ENCODE peak calls at places on chromosome 2, in four cellular contexts. F, E, X and I are unnamed samples.
A peak's percentile ranks its signal among the peaks of the same experiment; 100 is the strongest.

GRCh38 chr2:141029424-141030078 is 1101.3 kb downstream of the LRP1B start:
- DNase-seq in F (no peak), X (no peak), E (no peak), I (no peak)

GRCh38 chr2:48415765-48416515 is 114.0 kb upstream of the STON1 start:
- DNase-seq in E (no peak), X (no peak), F (no peak), I (no peak)

GRCh38 chr2:139374307-139374850 is 594.2 kb upstream of the NXPH2 start:
- DNase-seq in F (no peak), E (no peak), X (no peak), I (no peak)

GRCh38 chr2:54577944-54578667 is 122.0 kb downstream of the SPTBN1 start:
- DNase-seq in F (no peak), E (no peak), X (no peak), I (no peak)

GRCh38 chr2:25672500-25673169 is 742 bp downstream of the DTNB start:
- DNase-seq in F (peak; percentile 22), X (no peak), E (peak; percentile 73), I (no peak)

GRCh38 chr2:224576098-224576715 is 9.0 kb downstream of the CUL3 start:
- DNase-seq in E (no peak), X (no peak), F (no peak), I (no peak)

GRCh38 chr2:217162533-217162932 is 302.7 kb upstream of the TNP1 start:
- DNase-seq in F (peak; percentile 99), X (peak; percentile 91), E (no peak), I (peak; percentile 72)

GRCh38 chr2:164706522-164706921 is 85.2 kb upstream of the GRB14 start:
- DNase-seq in F (peak; percentile 76), X (no peak), E (no peak), I (peak; percentile 61)

GRCh38 chr2:147330925-147331324 is 513.9 kb upstream of the ACVR2A start:
- DNase-seq in X (no peak), E (no peak), F (no peak), I (no peak)

GRCh38 chr2:46988230-46988629 is 72.6 kb upstream of the MCFD2 start:
- DNase-seq in X (no peak), E (no peak), F (no peak), I (no peak)

GRCh38 chr2:208179028-208179609 is 10.7 kb downstream of the C2orf80 start:
- DNase-seq in E (no peak), X (no peak), F (no peak), I (no peak)
- TF ChIP-seq CTCF in E (no peak), X (no peak), F (no peak), I (no peak)

GRCh38 chr2:238139841-238140439 is 1.5 kb downstream of the KLHL30 start:
- DNase-seq in X (no peak), E (no peak), F (no peak), I (no peak)
- H3K4me3 ChIP-seq in X (no peak overlapping the region), E (no peak overlapping the region), F (no peak overlapping the region), I (no peak overlapping the region)

GRCh38 chr2:74001121-74001520 is 16.4 kb downstream of the TET3 start:
- DNase-seq in F (peak; percentile 50), X (no peak), E (no peak), I (no peak)

GRCh38 chr2:74001781-74002514 is 17.2 kb downstream of the TET3 start:
- DNase-seq in F (no peak), X (no peak), E (no peak), I (no peak)

GRCh38 chr2:74004212-74005182 is 19.8 kb downstream of the TET3 start:
- DNase-seq in F (no peak), X (no peak), E (no peak), I (no peak)

GRCh38 chr2:74003494-74004211 is 18.9 kb downstream of the TET3 start:
- DNase-seq in X (no peak), F (peak; percentile 82), E (no peak), I (peak; percentile 48)

GRCh38 chr2:74002515-74003391 is 18.0 kb downstream of the TET3 start:
- DNase-seq in X (no peak), F (peak; percentile 83), E (peak; percentile 86), I (no peak)
- TF ChIP-seq CTCF in X (no peak), F (no peak), E (no peak), I (no peak)

DNA sequence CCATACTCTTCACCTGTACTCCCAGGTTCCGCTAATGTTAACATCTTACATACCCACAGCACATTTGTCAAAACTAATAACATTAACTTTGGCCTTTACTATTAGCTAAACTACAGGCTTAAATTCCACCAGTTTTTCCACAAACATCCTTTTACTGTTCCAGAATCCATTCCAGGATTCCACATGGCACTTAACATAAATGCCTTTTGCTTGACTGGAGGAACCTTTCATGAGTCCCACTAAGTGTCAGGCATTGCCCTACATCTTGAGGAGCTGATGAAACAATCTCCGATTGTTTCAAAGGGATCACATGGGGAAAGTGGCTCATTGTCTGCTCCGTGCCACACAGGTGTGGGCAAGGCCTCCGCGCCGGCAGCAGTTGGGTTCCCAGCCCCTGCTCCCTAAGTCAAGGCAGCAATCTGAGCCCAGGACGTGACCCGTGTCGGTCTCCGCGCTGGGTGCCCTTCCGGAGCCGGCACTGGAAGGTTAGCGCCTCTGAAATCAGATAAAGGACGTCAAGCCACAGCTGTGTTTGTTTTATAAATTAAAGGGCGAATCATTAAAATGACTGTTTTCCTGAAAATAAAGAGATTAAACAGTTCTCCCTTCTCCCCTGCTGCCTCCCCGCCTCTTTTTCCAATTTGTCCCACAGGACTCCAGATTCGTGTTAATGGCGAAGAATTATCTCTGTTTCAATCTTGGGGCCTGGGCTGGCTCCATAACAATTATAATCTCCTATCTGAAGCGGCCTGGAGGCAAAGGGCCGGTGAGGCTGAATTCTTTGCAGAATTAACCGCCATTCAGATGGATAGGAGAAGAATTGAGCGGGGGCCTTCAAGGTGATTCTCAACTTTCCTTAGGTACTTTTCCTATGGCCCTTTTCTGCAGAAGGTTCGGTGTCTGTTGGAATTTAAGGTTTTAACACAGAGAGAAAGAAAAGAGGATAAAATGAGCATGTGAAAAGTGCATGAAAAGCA is 84.3 kb upstream of the FZD7 start:
- DNase-seq in X (no peak), F (peak; percentile 21), E (no peak), I (no peak)
- H3K4me3 ChIP-seq in X (no peak overlapping the region), F (no peak overlapping the region), E (no peak overlapping the region), I (no peak overlapping the region)

GRCh38 chr2:40955635-40956034 is 503.7 kb upstream of the SLC8A1 start:
- DNase-seq in E (no peak), F (no peak), X (no peak), I (no peak)
- TF ChIP-seq CTCF in E (no peak), F (no peak), X (no peak), I (no peak)

DNA sequence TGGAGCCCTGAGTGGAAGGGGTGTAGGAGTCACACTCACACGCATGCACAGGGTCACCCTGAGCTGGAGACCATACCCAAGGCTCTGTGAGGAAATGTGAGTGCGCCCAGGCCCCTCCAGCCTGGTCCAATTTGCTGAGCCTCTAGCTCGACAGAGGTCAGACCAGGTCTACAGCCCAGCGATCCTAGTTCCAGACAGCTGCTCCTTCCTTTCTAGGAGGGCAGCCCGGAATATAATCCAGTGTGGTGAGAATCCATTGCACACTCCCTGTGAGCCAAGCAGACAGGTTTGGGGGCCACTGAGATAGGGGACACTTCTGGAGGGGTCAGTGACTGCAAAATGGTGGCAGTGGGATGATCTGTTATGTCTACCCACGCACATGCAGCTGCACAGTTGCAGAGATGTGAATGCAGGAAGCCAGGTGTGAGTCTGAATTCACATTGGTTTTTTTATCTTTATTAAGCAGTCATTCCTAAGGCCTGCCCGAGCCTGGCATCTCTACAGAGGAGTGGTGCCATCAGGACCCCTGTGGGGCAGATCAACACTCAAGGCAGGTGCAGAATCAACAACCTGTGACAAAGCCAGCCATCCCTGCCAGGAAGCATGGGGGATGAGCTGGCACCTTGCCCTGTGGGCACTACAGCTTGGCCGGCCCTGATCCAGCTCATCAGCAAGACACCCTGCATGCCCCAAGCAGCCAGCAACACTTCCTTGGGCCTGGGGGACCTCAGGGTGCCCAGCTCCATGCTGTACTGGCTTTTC is at the start of gene GPR148:
- DNase-seq in X (no peak), E (no peak), F (no peak), I (no peak)
- H3K4me3 ChIP-seq in X (peak within 1 kb of the TSS; percentile 51), E (no peak within 1 kb of the TSS), F (no peak within 1 kb of the TSS), I (no peak within 1 kb of the TSS)